ENCODE peak calls at places on chromosomes 7 and 10, in seven cellular contexts. One of them, this sample, is unnamed.

GRCh38 chr10:103548581-103549348 is 55.3 kb downstream of the NEURL1 start:
- DNase-seq in H9: peak; percentile 19
- DNase-seq in stimulated activated CD4-positive, alpha-beta T cell treated with anti-CD3 and anti-CD28 coated beads, Interleukin-4, amount 100 ng/mL, for 4 hours: no peak
- DNase-seq in neural progenitor cell: no peak
- DNase-seq in heart left ventricle: no peak
- DNase-seq in EH: no peak
- DNase-seq in GM13977: no peak
- DNase-seq in this sample: no peak

GRCh38 chr10:63072951-63073350 is 60.2 kb upstream of the NRBF2 start:
- DNase-seq in H9: peak; percentile 34
- DNase-seq in stimulated activated CD4-positive, alpha-beta T cell treated with anti-CD3 and anti-CD28 coated beads, Interleukin-4, amount 100 ng/mL, for 4 hours: no peak
- DNase-seq in neural progenitor cell: no peak
- DNase-seq in heart left ventricle: no peak
- DNase-seq in EH: no peak
- DNase-seq in GM13977: no peak
- DNase-seq in this sample: no peak

GRCh38 chr10:69069090-69070042 is 18.5 kb upstream of the SRGN start:
- DNase-seq in H9: peak; percentile 31
- DNase-seq in stimulated activated CD4-positive, alpha-beta T cell treated with anti-CD3 and anti-CD28 coated beads, Interleukin-4, amount 100 ng/mL, for 4 hours: no peak
- DNase-seq in neural progenitor cell: no peak
- DNase-seq in heart left ventricle: no peak
- DNase-seq in EH: peak; percentile 45
- DNase-seq in GM13977: no peak
- DNase-seq in this sample: no peak

GRCh38 chr7:27223941-27224590 is 18.5 kb upstream of the EVX1 start:
- DNase-seq in H9: no peak
- DNase-seq in stimulated activated CD4-positive, alpha-beta T cell treated with anti-CD3 and anti-CD28 coated beads, Interleukin-4, amount 100 ng/mL, for 4 hours: no peak
- DNase-seq in neural progenitor cell: no peak
- DNase-seq in heart left ventricle: no peak
- DNase-seq in EH: no peak
- DNase-seq in GM13977: no peak
- DNase-seq in this sample: no peak

GRCh38 chr10:112389147-112389822 is 15.4 kb downstream of the ACSL5 start:
- DNase-seq in H9: peak; percentile 30
- DNase-seq in stimulated activated CD4-positive, alpha-beta T cell treated with anti-CD3 and anti-CD28 coated beads, Interleukin-4, amount 100 ng/mL, for 4 hours: peak; percentile 67
- DNase-seq in neural progenitor cell: no peak
- DNase-seq in heart left ventricle: peak; percentile 48
- DNase-seq in EH: peak; percentile 66
- DNase-seq in GM13977: no peak
- DNase-seq in this sample: peak; percentile 93

GRCh38 chr7:122303522-122303970 is 1.0 kb downstream of the FEZF1 start:
- DNase-seq in H9: no peak
- DNase-seq in stimulated activated CD4-positive, alpha-beta T cell treated with anti-CD3 and anti-CD28 coated beads, Interleukin-4, amount 100 ng/mL, for 4 hours: no peak
- DNase-seq in neural progenitor cell: peak; percentile 37
- DNase-seq in heart left ventricle: no peak
- DNase-seq in EH: no peak
- DNase-seq in GM13977: no peak
- DNase-seq in this sample: no peak

GRCh38 chr7:4131043-4131442 is 551.1 kb upstream of the FOXK1 start:
- DNase-seq in H9: peak; percentile 74
- DNase-seq in stimulated activated CD4-positive, alpha-beta T cell treated with anti-CD3 and anti-CD28 coated beads, Interleukin-4, amount 100 ng/mL, for 4 hours: no peak
- DNase-seq in neural progenitor cell: peak; percentile 81
- DNase-seq in heart left ventricle: no peak
- DNase-seq in EH: no peak
- DNase-seq in GM13977: no peak
- DNase-seq in this sample: no peak

GRCh38 chr10:70558871-70559810 is 43.4 kb downstream of the PRF1 start:
- DNase-seq in H9: peak; percentile 80
- DNase-seq in stimulated activated CD4-positive, alpha-beta T cell treated with anti-CD3 and anti-CD28 coated beads, Interleukin-4, amount 100 ng/mL, for 4 hours: peak; percentile 59
- DNase-seq in neural progenitor cell: peak; percentile 67
- DNase-seq in heart left ventricle: peak; percentile 56
- DNase-seq in EH: peak; percentile 57
- DNase-seq in GM13977: peak; percentile 84
- DNase-seq in this sample: no peak

GRCh38 chr7:150955519-150956394 is 22.4 kb downstream of the KCNH2 start:
- DNase-seq in H9: no peak
- DNase-seq in stimulated activated CD4-positive, alpha-beta T cell treated with anti-CD3 and anti-CD28 coated beads, Interleukin-4, amount 100 ng/mL, for 4 hours: no peak
- DNase-seq in neural progenitor cell: peak; percentile 81
- DNase-seq in heart left ventricle: peak; percentile 82
- DNase-seq in EH: peak; percentile 11
- DNase-seq in GM13977: no peak
- DNase-seq in this sample: no peak

GRCh38 chr10:86711237-86711956 is 43.1 kb downstream of the LDB3 start:
- DNase-seq in H9: peak; percentile 89
- DNase-seq in stimulated activated CD4-positive, alpha-beta T cell treated with anti-CD3 and anti-CD28 coated beads, Interleukin-4, amount 100 ng/mL, for 4 hours: peak; percentile 78
- DNase-seq in neural progenitor cell: peak; percentile 94
- DNase-seq in heart left ventricle: peak; percentile 89
- DNase-seq in EH: peak; percentile 92
- DNase-seq in GM13977: peak; percentile 96
- DNase-seq in this sample: no peak

GRCh38 chr7:114663502-114663901 is 248.9 kb downstream of the FOXP2 start:
- DNase-seq in H9: no peak
- DNase-seq in stimulated activated CD4-positive, alpha-beta T cell treated with anti-CD3 and anti-CD28 coated beads, Interleukin-4, amount 100 ng/mL, for 4 hours: no peak
- DNase-seq in neural progenitor cell: peak; percentile 34
- DNase-seq in heart left ventricle: no peak
- DNase-seq in EH: peak; percentile 2
- DNase-seq in GM13977: no peak
- DNase-seq in this sample: peak; percentile 3

GRCh38 chr7:34675749-34676374 is 17.8 kb downstream of the NPSR1 start:
- DNase-seq in H9: peak; percentile 49
- DNase-seq in stimulated activated CD4-positive, alpha-beta T cell treated with anti-CD3 and anti-CD28 coated beads, Interleukin-4, amount 100 ng/mL, for 4 hours: no peak
- DNase-seq in neural progenitor cell: peak; percentile 60
- DNase-seq in heart left ventricle: no peak
- DNase-seq in EH: peak; percentile 30
- DNase-seq in GM13977: peak; percentile 29
- DNase-seq in this sample: no peak

GRCh38 chr10:75450062-75450429 is 18.6 kb downstream of the LRMDA start:
- DNase-seq in H9: no peak
- DNase-seq in stimulated activated CD4-positive, alpha-beta T cell treated with anti-CD3 and anti-CD28 coated beads, Interleukin-4, amount 100 ng/mL, for 4 hours: no peak
- DNase-seq in neural progenitor cell: no peak
- DNase-seq in heart left ventricle: no peak
- DNase-seq in EH: no peak
- DNase-seq in GM13977: no peak
- DNase-seq in this sample: no peak

GRCh38 chr7:81284576-81284975 is 365.7 kb upstream of the SEMA3C start:
- DNase-seq in H9: no peak
- DNase-seq in stimulated activated CD4-positive, alpha-beta T cell treated with anti-CD3 and anti-CD28 coated beads, Interleukin-4, amount 100 ng/mL, for 4 hours: no peak
- DNase-seq in neural progenitor cell: no peak
- DNase-seq in heart left ventricle: no peak
- DNase-seq in EH: peak; percentile 68
- DNase-seq in GM13977: no peak
- DNase-seq in this sample: no peak

GRCh38 chr10:116382290-116382689 is 45.4 kb upstream of the PNLIPRP3 start:
- DNase-seq in H9: no peak
- DNase-seq in stimulated activated CD4-positive, alpha-beta T cell treated with anti-CD3 and anti-CD28 coated beads, Interleukin-4, amount 100 ng/mL, for 4 hours: no peak
- DNase-seq in neural progenitor cell: no peak
- DNase-seq in heart left ventricle: no peak
- DNase-seq in EH: no peak
- DNase-seq in GM13977: no peak
- DNase-seq in this sample: no peak

GRCh38 chr10:85922363-85923129 is 444.0 kb downstream of the GRID1 start:
- DNase-seq in H9: no peak
- DNase-seq in stimulated activated CD4-positive, alpha-beta T cell treated with anti-CD3 and anti-CD28 coated beads, Interleukin-4, amount 100 ng/mL, for 4 hours: no peak
- DNase-seq in neural progenitor cell: no peak
- DNase-seq in heart left ventricle: no peak
- DNase-seq in EH: no peak
- DNase-seq in GM13977: no peak
- DNase-seq in this sample: no peak

GRCh38 chr7:150854066-150855000 is 2.0 kb downstream of the AOC1 start:
- DNase-seq in H9: peak; percentile 15
- DNase-seq in stimulated activated CD4-positive, alpha-beta T cell treated with anti-CD3 and anti-CD28 coated beads, Interleukin-4, amount 100 ng/mL, for 4 hours: no peak
- DNase-seq in neural progenitor cell: no peak
- DNase-seq in heart left ventricle: no peak
- DNase-seq in EH: no peak
- DNase-seq in GM13977: no peak
- DNase-seq in this sample: no peak

GRCh38 chr7:5667391-5667790 is 114.1 kb downstream of the RNF216 start:
- DNase-seq in H9: no peak
- DNase-seq in stimulated activated CD4-positive, alpha-beta T cell treated with anti-CD3 and anti-CD28 coated beads, Interleukin-4, amount 100 ng/mL, for 4 hours: no peak
- DNase-seq in neural progenitor cell: no peak
- DNase-seq in heart left ventricle: no peak
- DNase-seq in EH: no peak
- DNase-seq in GM13977: no peak
- DNase-seq in this sample: peak; percentile 54

GRCh38 chr7:28067171-28067570 is 113.4 kb downstream of the JAZF1 start:
- DNase-seq in H9: no peak
- DNase-seq in stimulated activated CD4-positive, alpha-beta T cell treated with anti-CD3 and anti-CD28 coated beads, Interleukin-4, amount 100 ng/mL, for 4 hours: no peak
- DNase-seq in neural progenitor cell: no peak
- DNase-seq in heart left ventricle: no peak
- DNase-seq in EH: peak; percentile 41
- DNase-seq in GM13977: no peak
- DNase-seq in this sample: no peak

This sample was measured in glomerular endothelial cell.